ENCODE peak calls at places on chromosome 11, in six cellular contexts. One of them, this sample, is unnamed.
A peak's percentile ranks its signal among the peaks of the same experiment; 100 is the strongest.

GRCh38 chr11:116725434-116726221 is 47.2 kb downstream of the BUD13 start:
- DNase-seq in heart left ventricle: no peak
- DNase-seq in esophagus squamous epithelium: no peak
- DNase-seq in BE2C: no peak
- DNase-seq in neural progenitor cell: peak; percentile 28
- DNase-seq in CD4-positive, CD25-positive, alpha-beta regulatory T cell: no peak
- DNase-seq in this sample: peak; percentile 20

GRCh38 chr11:74397531-74398243 is 546 bp downstream of the PGM2L1 start:
- DNase-seq in heart left ventricle: peak; percentile 36
- DNase-seq in esophagus squamous epithelium: no peak
- DNase-seq in BE2C: no peak
- DNase-seq in neural progenitor cell: peak; percentile 59
- DNase-seq in CD4-positive, CD25-positive, alpha-beta regulatory T cell: peak; percentile 61
- DNase-seq in this sample: no peak

GRCh38 chr11:84522331-84522730 is 1104.8 kb downstream of the DLG2 start:
- DNase-seq in heart left ventricle: no peak
- DNase-seq in esophagus squamous epithelium: no peak
- DNase-seq in BE2C: no peak
- DNase-seq in neural progenitor cell: no peak
- DNase-seq in CD4-positive, CD25-positive, alpha-beta regulatory T cell: no peak
- DNase-seq in this sample: no peak

GRCh38 chr11:16956538-16957153 is 57.6 kb downstream of the PLEKHA7 start:
- DNase-seq in heart left ventricle: no peak
- DNase-seq in esophagus squamous epithelium: no peak
- DNase-seq in BE2C: no peak
- DNase-seq in neural progenitor cell: no peak
- DNase-seq in CD4-positive, CD25-positive, alpha-beta regulatory T cell: no peak
- DNase-seq in this sample: no peak

GRCh38 chr11:117713676-117714075 is 83.3 kb downstream of the DSCAML1 start:
- DNase-seq in heart left ventricle: no peak
- DNase-seq in esophagus squamous epithelium: no peak
- DNase-seq in BE2C: no peak
- DNase-seq in neural progenitor cell: no peak
- DNase-seq in CD4-positive, CD25-positive, alpha-beta regulatory T cell: no peak
- DNase-seq in this sample: no peak

GRCh38 chr11:27373392-27373791 is 10.4 kb upstream of the CCDC34 start:
- DNase-seq in heart left ventricle: no peak
- DNase-seq in esophagus squamous epithelium: no peak
- DNase-seq in BE2C: no peak
- DNase-seq in neural progenitor cell: no peak
- DNase-seq in CD4-positive, CD25-positive, alpha-beta regulatory T cell: no peak
- DNase-seq in this sample: no peak

GRCh38 chr11:24421766-24422165 is 75.1 kb upstream of the LUZP2 start:
- DNase-seq in heart left ventricle: no peak
- DNase-seq in esophagus squamous epithelium: no peak
- DNase-seq in BE2C: no peak
- DNase-seq in neural progenitor cell: no peak
- DNase-seq in CD4-positive, CD25-positive, alpha-beta regulatory T cell: no peak
- DNase-seq in this sample: no peak

GRCh38 chr11:83007909-83008580 is 63.7 kb downstream of the RAB30 start:
- DNase-seq in heart left ventricle: peak; percentile 78
- DNase-seq in esophagus squamous epithelium: no peak
- DNase-seq in BE2C: peak; percentile 74
- DNase-seq in neural progenitor cell: peak; percentile 84
- DNase-seq in CD4-positive, CD25-positive, alpha-beta regulatory T cell: no peak
- DNase-seq in this sample: peak; percentile 52

GRCh38 chr11:116170526-116171120 is 602.2 kb downstream of the BUD13 start:
- DNase-seq in heart left ventricle: no peak
- DNase-seq in esophagus squamous epithelium: no peak
- DNase-seq in BE2C: peak; percentile 46
- DNase-seq in neural progenitor cell: no peak
- DNase-seq in CD4-positive, CD25-positive, alpha-beta regulatory T cell: no peak
- DNase-seq in this sample: no peak

GRCh38 chr11:106384429-106384828 is 307.0 kb downstream of the AASDHPPT start:
- DNase-seq in heart left ventricle: no peak
- DNase-seq in esophagus squamous epithelium: no peak
- DNase-seq in BE2C: no peak
- DNase-seq in neural progenitor cell: no peak
- DNase-seq in CD4-positive, CD25-positive, alpha-beta regulatory T cell: no peak
- DNase-seq in this sample: no peak

GRCh38 chr11:28699701-28700100 is 591.5 kb downstream of the METTL15 start:
- DNase-seq in heart left ventricle: no peak
- DNase-seq in esophagus squamous epithelium: no peak
- DNase-seq in BE2C: no peak
- DNase-seq in neural progenitor cell: no peak
- DNase-seq in CD4-positive, CD25-positive, alpha-beta regulatory T cell: no peak
- DNase-seq in this sample: no peak

GRCh38 chr11:28702871-28703270 is 594.7 kb downstream of the METTL15 start:
- DNase-seq in heart left ventricle: no peak
- DNase-seq in esophagus squamous epithelium: no peak
- DNase-seq in BE2C: no peak
- DNase-seq in neural progenitor cell: no peak
- DNase-seq in CD4-positive, CD25-positive, alpha-beta regulatory T cell: no peak
- DNase-seq in this sample: no peak

GRCh38 chr11:28703371-28703770 is 595.2 kb downstream of the METTL15 start:
- DNase-seq in heart left ventricle: no peak
- DNase-seq in esophagus squamous epithelium: no peak
- DNase-seq in BE2C: no peak
- DNase-seq in neural progenitor cell: no peak
- DNase-seq in CD4-positive, CD25-positive, alpha-beta regulatory T cell: no peak
- DNase-seq in this sample: no peak

GRCh38 chr11:28702450-28702790 is 594.2 kb downstream of the METTL15 start:
- DNase-seq in heart left ventricle: no peak
- DNase-seq in esophagus squamous epithelium: no peak
- DNase-seq in BE2C: no peak
- DNase-seq in neural progenitor cell: no peak
- DNase-seq in CD4-positive, CD25-positive, alpha-beta regulatory T cell: no peak
- DNase-seq in this sample: no peak

DNA sequence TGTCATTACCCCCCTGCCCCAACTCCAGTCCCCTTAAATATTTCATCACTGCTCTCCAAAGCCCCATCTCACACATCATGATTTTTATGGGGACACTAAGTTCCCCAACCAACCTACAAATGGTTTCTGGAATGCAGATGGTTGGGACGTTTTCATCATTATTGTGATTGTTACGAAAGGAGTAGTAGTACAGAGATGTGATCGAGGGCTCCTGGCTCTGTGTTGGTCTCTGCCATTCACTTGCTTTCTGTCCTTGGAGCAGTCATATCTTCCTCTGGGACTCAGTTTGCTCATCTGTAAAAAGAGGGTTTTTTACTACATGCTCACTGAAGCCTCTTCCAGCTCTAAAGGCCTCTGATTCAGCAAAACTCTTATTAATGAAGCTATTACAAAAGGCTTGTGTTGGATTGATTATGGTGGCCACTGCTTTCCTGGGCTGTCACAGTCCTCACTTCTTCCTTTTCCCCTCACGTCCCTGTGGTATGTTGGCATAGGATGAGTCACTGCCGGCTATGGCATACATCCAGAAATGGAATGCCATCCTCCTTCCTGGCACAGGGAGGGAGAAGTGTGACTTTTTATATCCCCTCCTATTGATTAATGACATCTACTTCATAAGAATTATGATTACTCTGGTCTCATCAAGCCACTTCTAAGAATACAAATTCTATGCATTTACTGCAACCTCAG is 593.7 kb downstream of the METTL15 start:
- DNase-seq in heart left ventricle: no peak
- DNase-seq in esophagus squamous epithelium: no peak
- DNase-seq in BE2C: no peak
- DNase-seq in neural progenitor cell: no peak
- DNase-seq in CD4-positive, CD25-positive, alpha-beta regulatory T cell: no peak
- DNase-seq in this sample: no peak
- H3K36me3 ChIP-seq in heart left ventricle: no peaks in the 10 kb centered on the region
- H3K36me3 ChIP-seq in esophagus squamous epithelium: no peaks in the 10 kb centered on the region
- H3K36me3 ChIP-seq in BE2C: no peaks in the 10 kb centered on the region
- H3K36me3 ChIP-seq in neural progenitor cell: no peaks in the 10 kb centered on the region
- H3K36me3 ChIP-seq in CD4-positive, CD25-positive, alpha-beta regulatory T cell: no peaks in the 10 kb centered on the region
- H3K36me3 ChIP-seq in this sample: no peaks in the 10 kb centered on the region

DNA sequence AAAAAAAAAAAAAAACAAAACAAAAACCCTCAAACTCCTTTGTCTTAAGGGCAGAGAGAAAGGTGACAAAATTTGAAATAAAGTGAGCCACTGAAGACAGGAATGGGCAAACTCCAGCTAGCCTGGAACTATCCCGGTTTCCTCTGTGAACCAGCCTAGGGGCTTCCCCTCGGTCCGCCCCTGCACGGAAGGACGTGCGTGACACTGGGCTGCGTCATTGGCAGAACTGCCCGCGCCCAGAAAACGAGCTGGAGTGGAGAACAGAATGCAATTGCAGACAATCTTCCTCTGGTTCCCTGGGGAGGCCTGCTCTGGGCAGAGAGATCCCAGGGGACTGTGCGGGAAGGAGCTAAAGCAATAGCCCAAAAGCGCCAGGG is 628 bp downstream of the RAB38 start:
- DNase-seq in heart left ventricle: peak; percentile 54
- DNase-seq in esophagus squamous epithelium: no peak
- DNase-seq in BE2C: peak; percentile 62
- DNase-seq in neural progenitor cell: peak; percentile 45
- DNase-seq in CD4-positive, CD25-positive, alpha-beta regulatory T cell: no peak
- DNase-seq in this sample: peak; percentile 60
- H3K4me3 ChIP-seq in heart left ventricle: peak overlapping the region; percentile 51
- H3K4me3 ChIP-seq in esophagus squamous epithelium: peak overlapping the region; percentile 61
- H3K4me3 ChIP-seq in BE2C: peak overlapping the region; percentile 59
- H3K4me3 ChIP-seq in neural progenitor cell: peak overlapping the region; percentile 57
- H3K4me3 ChIP-seq in CD4-positive, CD25-positive, alpha-beta regulatory T cell: peak overlapping the region; percentile 52
- H3K4me3 ChIP-seq in this sample: peak overlapping the region; percentile 56

GRCh38 chr11:114187173-114187572 is 109.0 kb upstream of the NNMT start:
- DNase-seq in heart left ventricle: no peak
- DNase-seq in esophagus squamous epithelium: no peak
- DNase-seq in BE2C: no peak
- DNase-seq in neural progenitor cell: no peak
- DNase-seq in CD4-positive, CD25-positive, alpha-beta regulatory T cell: no peak
- DNase-seq in this sample: no peak
- H3K36me3 ChIP-seq in heart left ventricle: no peaks in the 10 kb centered on the region
- H3K36me3 ChIP-seq in esophagus squamous epithelium: peaks cover 71% of the 10 kb centered on the region
- H3K36me3 ChIP-seq in BE2C: no peaks in the 10 kb centered on the region
- H3K36me3 ChIP-seq in neural progenitor cell: peaks cover 9% of the 10 kb centered on the region
- H3K36me3 ChIP-seq in CD4-positive, CD25-positive, alpha-beta regulatory T cell: no peaks in the 10 kb centered on the region
- H3K36me3 ChIP-seq in this sample: no peaks in the 10 kb centered on the region

GRCh38 chr11:108624196-108624925 is 30.8 kb upstream of the EXPH5 start:
- DNase-seq in heart left ventricle: no peak
- DNase-seq in esophagus squamous epithelium: no peak
- DNase-seq in BE2C: no peak
- DNase-seq in neural progenitor cell: no peak
- DNase-seq in CD4-positive, CD25-positive, alpha-beta regulatory T cell: no peak
- DNase-seq in this sample: no peak
- H3K4me3 ChIP-seq in heart left ventricle: no peak overlapping the region
- H3K4me3 ChIP-seq in esophagus squamous epithelium: no peak overlapping the region
- H3K4me3 ChIP-seq in BE2C: no peak overlapping the region
- H3K4me3 ChIP-seq in neural progenitor cell: no peak overlapping the region
- H3K4me3 ChIP-seq in CD4-positive, CD25-positive, alpha-beta regulatory T cell: no peak overlapping the region
- H3K4me3 ChIP-seq in this sample: no peak overlapping the region

GRCh38 chr11:3041699-3042098 is 15.5 kb downstream of the CARS1 start:
- DNase-seq in heart left ventricle: peak; percentile 85
- DNase-seq in esophagus squamous epithelium: no peak
- DNase-seq in BE2C: no peak
- DNase-seq in neural progenitor cell: no peak
- DNase-seq in CD4-positive, CD25-positive, alpha-beta regulatory T cell: no peak
- DNase-seq in this sample: no peak
- H3K36me3 ChIP-seq in heart left ventricle: no peaks in the 10 kb centered on the region
- H3K36me3 ChIP-seq in esophagus squamous epithelium: peaks cover 89% of the 10 kb centered on the region
- H3K36me3 ChIP-seq in BE2C: peaks cover 12% of the 10 kb centered on the region
- H3K36me3 ChIP-seq in neural progenitor cell: no peaks in the 10 kb centered on the region
- H3K36me3 ChIP-seq in CD4-positive, CD25-positive, alpha-beta regulatory T cell: peaks cover 70% of the 10 kb centered on the region
- H3K36me3 ChIP-seq in this sample: no peaks in the 10 kb centered on the region

GRCh38 chr11:86116996-86117705 is 48.3 kb upstream of the PICALM start:
- DNase-seq in heart left ventricle: no peak
- DNase-seq in esophagus squamous epithelium: no peak
- DNase-seq in BE2C: no peak
- DNase-seq in neural progenitor cell: no peak
- DNase-seq in CD4-positive, CD25-positive, alpha-beta regulatory T cell: no peak
- DNase-seq in this sample: no peak
- H3K4me3 ChIP-seq in heart left ventricle: no peak overlapping the region
- H3K4me3 ChIP-seq in esophagus squamous epithelium: no peak overlapping the region
- H3K4me3 ChIP-seq in BE2C: no peak overlapping the region
- H3K4me3 ChIP-seq in neural progenitor cell: no peak overlapping the region
- H3K4me3 ChIP-seq in CD4-positive, CD25-positive, alpha-beta regulatory T cell: no peak overlapping the region
- H3K4me3 ChIP-seq in this sample: no peak overlapping the region

DNA sequence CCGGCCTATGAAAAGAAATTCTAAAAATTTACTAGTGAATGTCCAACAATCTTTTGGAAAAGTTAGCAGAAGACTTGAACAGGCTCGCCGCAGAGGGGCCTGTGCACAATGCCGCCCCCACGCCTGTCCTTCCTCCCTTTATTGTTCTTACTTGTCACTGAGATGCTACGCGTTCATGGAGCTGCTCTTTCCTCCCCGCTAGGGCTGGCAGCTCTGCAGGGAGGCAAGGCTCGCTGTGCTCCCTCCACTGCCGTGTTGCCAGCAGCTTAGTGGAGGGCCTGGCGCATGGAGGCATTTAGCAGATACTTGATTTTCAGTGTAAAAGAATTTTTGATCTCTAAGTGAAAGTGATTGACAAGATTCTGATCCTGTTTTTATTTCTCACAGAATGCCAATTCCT is 14.7 kb downstream of the PHRF1 start:
- DNase-seq in heart left ventricle: no peak
- DNase-seq in esophagus squamous epithelium: no peak
- DNase-seq in BE2C: no peak
- DNase-seq in neural progenitor cell: no peak
- DNase-seq in CD4-positive, CD25-positive, alpha-beta regulatory T cell: no peak
- DNase-seq in this sample: no peak
- H3K36me3 ChIP-seq in heart left ventricle: no peaks in the 10 kb centered on the region
- H3K36me3 ChIP-seq in esophagus squamous epithelium: peaks cover 100% of the 10 kb centered on the region
- H3K36me3 ChIP-seq in BE2C: peaks cover 8% of the 10 kb centered on the region
- H3K36me3 ChIP-seq in neural progenitor cell: no peaks in the 10 kb centered on the region
- H3K36me3 ChIP-seq in CD4-positive, CD25-positive, alpha-beta regulatory T cell: peaks cover 85% of the 10 kb centered on the region
- H3K36me3 ChIP-seq in this sample: no peaks in the 10 kb centered on the region

DNA sequence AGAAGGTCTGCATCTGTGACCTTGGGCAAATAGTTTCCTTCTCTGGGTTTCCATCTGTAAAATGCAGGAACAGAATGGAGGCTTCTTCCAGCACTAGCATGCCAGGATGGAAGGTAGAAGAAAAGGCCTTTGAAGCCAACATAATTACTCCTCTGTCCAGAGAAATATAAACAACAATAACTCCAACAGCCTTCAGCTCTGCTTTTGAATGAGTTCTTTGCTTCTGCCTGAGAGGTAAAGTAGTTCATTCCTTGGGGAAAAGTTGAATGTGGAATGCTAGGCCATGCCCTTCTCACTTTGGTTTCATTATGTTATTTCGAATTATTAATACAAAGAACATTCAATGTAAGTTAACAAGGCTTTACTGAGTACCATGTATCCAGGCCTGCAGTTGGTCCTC is 61.2 kb upstream of the BLID start:
- DNase-seq in heart left ventricle: no peak
- DNase-seq in esophagus squamous epithelium: no peak
- DNase-seq in BE2C: no peak
- DNase-seq in neural progenitor cell: no peak
- DNase-seq in CD4-positive, CD25-positive, alpha-beta regulatory T cell: no peak
- DNase-seq in this sample: no peak
- H3K4me3 ChIP-seq in heart left ventricle: no peak overlapping the region
- H3K4me3 ChIP-seq in esophagus squamous epithelium: no peak overlapping the region
- H3K4me3 ChIP-seq in BE2C: no peak overlapping the region
- H3K4me3 ChIP-seq in neural progenitor cell: no peak overlapping the region
- H3K4me3 ChIP-seq in CD4-positive, CD25-positive, alpha-beta regulatory T cell: no peak overlapping the region
- H3K4me3 ChIP-seq in this sample: no peak overlapping the region